ENCODE peak calls at places on chromosomes 11 and 22, in seven cellular contexts. R is pancreas, G is neural progenitor cell, K is heart right ventricle, D is A673, L is upper lobe of right lung, W is psoas muscle. M is an unnamed sample.

GRCh38 chr11:93888026-93888425 is 37.6 kb upstream of the VSTM5 start:
- DNase-seq in R (no peak), G (no peak), K (no peak), D (no peak), L (no peak), W (no peak), M (no peak)

GRCh38 chr11:116691779-116692178 is 81.0 kb downstream of the BUD13 start:
- DNase-seq in R (peak), G (peak), K (peak), D (peak), L (no peak), W (peak), M (peak)

GRCh38 chr11:36602143-36602542 is 4.1 kb upstream of the RAG2 start:
- DNase-seq in R (no peak), G (no peak), K (no peak), D (no peak), L (no peak), W (no peak), M (no peak)

GRCh38 chr11:19873730-19874129 is 161.1 kb downstream of the NAV2 start:
- DNase-seq in R (no peak), G (peak), K (no peak), D (no peak), L (no peak), W (no peak), M (no peak)

GRCh38 chr22:20239063-20239950 is 28.8 kb downstream of the RTN4R start:
- DNase-seq in R (no peak), G (no peak), K (peak), D (peak), L (no peak), W (peak), M (no peak)

GRCh38 chr11:5880329-5880728 is at the start of gene OR52E4:
- DNase-seq in R (no peak), G (no peak), K (no peak), D (no peak), L (no peak), W (no peak), M (no peak)

GRCh38 chr11:45809456-45810395 is 4.8 kb downstream of the SLC35C1 start:
- DNase-seq in R (no peak), G (no peak), K (no peak), D (peak), L (no peak), W (no peak), M (no peak)

GRCh38 chr11:112128483-112129121 is 35.3 kb downstream of the IL18 start:
- DNase-seq in R (no peak), G (no peak), K (peak), D (peak), L (no peak), W (peak), M (peak)

GRCh38 chr11:113894421-113894996 is 10.1 kb upstream of the HTR3B start:
- DNase-seq in R (no peak), G (no peak), K (no peak), D (no peak), L (no peak), W (no peak), M (no peak)

GRCh38 chr22:40757071-40757470 is 62.1 kb downstream of the SLC25A17 start:
- DNase-seq in R (no peak), G (no peak), K (no peak), D (no peak), L (no peak), W (no peak), M (no peak)

GRCh38 chr22:23841292-23841691 is 2.5 kb upstream of the DERL3 start:
- DNase-seq in R (no peak), G (no peak), K (no peak), D (no peak), L (no peak), W (no peak), M (no peak)

GRCh38 chr22:45164217-45165123 is 745 bp downstream of the NUP50 start:
- DNase-seq in R (peak), G (peak), K (peak), D (peak), L (peak), W (peak), M (no peak)

GRCh38 chr11:69493931-69494821 is 12.7 kb downstream of the LINC01488 start:
- DNase-seq in R (no peak), G (no peak), K (no peak), D (no peak), L (no peak), W (peak), M (no peak)

GRCh38 chr22:41752011-41752975 is 48.2 kb upstream of the CCDC134 start:
- DNase-seq in R (no peak), G (no peak), K (no peak), D (no peak), L (no peak), W (no peak), M (no peak)

GRCh38 chr11:70482529-70482917 is 84.2 kb downstream of the CTTN start:
- DNase-seq in R (no peak), G (no peak), K (peak), D (no peak), L (no peak), W (peak), M (no peak)

GRCh38 chr11:133157180-133157579 is 375.1 kb downstream of the OPCML start:
- DNase-seq in R (no peak), G (peak), K (peak), D (no peak), L (no peak), W (no peak), M (no peak)

GRCh38 chr11:113906038-113906437 is 1.4 kb downstream of the HTR3B start:
- DNase-seq in R (peak), G (peak), K (no peak), D (peak), L (no peak), W (no peak), M (peak)

GRCh38 chr22:24953294-24954113 is 988 bp downstream of the KIAA1671 start:
- DNase-seq in R (peak), G (peak), K (peak), D (no peak), L (peak), W (peak), M (no peak)

DNA sequence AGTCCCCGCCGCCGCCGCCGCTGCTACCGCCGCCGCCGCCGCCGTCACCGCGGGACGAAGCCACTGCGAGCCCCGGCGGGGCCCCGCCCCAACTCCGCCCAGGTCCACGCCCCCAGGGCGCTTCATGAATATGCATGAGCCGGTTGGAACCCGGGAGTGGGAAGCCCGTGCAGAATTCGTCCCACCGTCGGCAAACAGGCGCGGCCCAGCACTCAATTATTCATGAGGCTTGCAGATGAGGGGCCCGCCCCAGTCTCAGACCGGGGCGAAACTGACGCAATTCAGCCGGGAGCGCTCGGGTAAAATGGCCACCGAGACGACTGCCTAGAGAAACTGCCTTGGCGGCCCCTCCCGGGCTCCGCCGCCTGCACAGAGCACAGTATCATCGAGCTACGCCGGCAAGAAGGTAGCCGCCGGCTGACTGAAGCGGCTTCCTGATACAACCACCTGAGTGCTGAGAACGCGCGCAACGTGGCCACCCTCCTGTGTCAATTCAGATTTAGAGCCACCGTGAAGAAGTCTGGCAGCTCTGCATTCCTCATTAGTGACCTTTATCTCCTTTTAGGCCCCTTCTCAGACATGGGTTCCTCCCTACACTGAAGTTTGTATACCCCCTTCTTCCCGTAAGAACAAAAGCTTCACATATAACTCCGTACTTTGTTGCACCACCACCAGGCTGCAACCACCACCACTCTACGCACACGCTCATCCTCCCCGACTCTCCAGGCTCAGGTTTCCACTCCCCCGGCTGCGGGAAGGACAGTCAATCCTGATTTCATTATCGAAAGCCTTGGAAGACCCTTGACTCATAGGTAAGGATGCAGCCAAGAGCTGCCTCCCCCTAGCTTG is at the start of gene TNKS1BP1:
- DNase-seq in R (peak), G (peak), K (peak), D (peak), L (peak), W (peak), M (peak)
- TF ChIP-seq CTCF in R (no peak), G (no peak), K (no peak), D (no peak), L (no peak), W (no peak), M (no peak)

GRCh38 chr22:37045958-37046357 is 5.6 kb upstream of the KCTD17 start:
- DNase-seq in R (no peak), G (peak), K (no peak), D (peak), L (no peak), W (no peak), M (no peak)
- TF ChIP-seq CTCF in R (no peak), G (peak), K (peak), D (peak), L (peak), W (no peak), M (no peak)

GRCh38 chr11:47980093-47980906 is at the start of gene PTPRJ:
- DNase-seq in R (peak), G (peak), K (peak), D (peak), L (peak), W (peak), M (peak)

GRCh38 chr11:47979378-47980092 is 824 bp upstream of the PTPRJ start:
- DNase-seq in R (no peak), G (no peak), K (no peak), D (no peak), L (no peak), W (no peak), M (no peak)

GRCh38 chr11:47983464-47984397 is 3.4 kb downstream of the PTPRJ start:
- DNase-seq in R (no peak), G (no peak), K (no peak), D (no peak), L (no peak), W (no peak), M (no peak)

GRCh38 chr11:47981667-47982404 is 1.5 kb downstream of the PTPRJ start:
- DNase-seq in R (no peak), G (no peak), K (peak), D (no peak), L (no peak), W (peak), M (no peak)

GRCh38 chr11:47980907-47981621 is 705 bp downstream of the PTPRJ start:
- DNase-seq in R (peak), G (peak), K (peak), D (peak), L (peak), W (peak), M (no peak)
- TF ChIP-seq CTCF in R (no peak), G (peak), K (peak), D (peak), L (peak), W (peak), M (peak)

DNA sequence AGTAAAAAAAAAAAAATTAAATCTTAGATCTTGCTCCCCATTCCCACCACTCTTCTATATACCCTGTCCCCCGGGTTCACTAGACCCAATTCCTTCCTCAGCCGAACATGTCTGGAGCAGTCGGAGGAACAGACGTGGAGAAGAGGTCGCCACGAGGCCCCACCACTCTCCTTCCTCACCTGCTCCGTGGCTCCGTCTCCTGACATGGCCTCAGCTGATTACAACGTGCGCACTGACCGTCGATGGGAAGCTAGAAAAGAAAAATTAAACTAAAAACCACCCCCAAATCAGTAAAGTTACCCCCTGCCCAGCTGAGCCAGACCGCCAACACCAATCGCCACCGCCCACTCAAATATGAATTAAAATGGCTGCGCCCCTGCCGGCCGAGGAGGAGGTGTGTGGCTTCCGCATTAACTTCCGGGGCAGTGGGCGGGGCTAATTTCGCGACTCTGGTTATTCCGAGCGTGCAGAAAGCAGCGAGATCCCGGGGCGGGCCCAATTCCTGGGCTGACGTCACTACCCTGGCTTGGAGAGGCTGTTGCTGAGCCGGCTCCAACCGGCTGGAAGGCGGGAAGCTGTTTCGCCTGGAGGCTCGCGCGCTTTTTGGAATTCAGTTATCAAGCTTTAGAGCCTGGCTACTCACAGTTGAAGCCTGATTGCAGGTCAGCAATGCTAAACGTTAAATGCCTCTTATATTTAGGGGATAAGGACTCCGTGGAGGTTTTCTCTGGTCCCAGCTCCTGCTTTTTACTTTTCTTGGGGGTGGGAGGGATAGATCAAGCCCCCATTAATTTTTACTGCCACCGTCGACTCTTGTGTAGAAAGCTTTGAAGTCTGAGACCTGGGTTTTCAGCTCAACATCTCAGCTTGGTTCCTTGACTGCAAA is at the start of gene CSTF3:
- DNase-seq in R (peak), G (peak), K (peak), D (peak), L (peak), W (peak), M (peak)
- TF ChIP-seq CTCF in R (peak), G (peak), K (peak), D (peak), L (peak), W (peak), M (peak)

GRCh38 chr11:62610403-62610802 is 2.2 kb downstream of the EML3 start:
- DNase-seq in R (no peak), G (no peak), K (no peak), D (no peak), L (no peak), W (no peak), M (no peak)

GRCh38 chr11:62612366-62613274 is at the start of the genes EML3 and ROM1:
- DNase-seq in R (peak), G (peak), K (peak), D (peak), L (peak), W (peak), M (peak)

GRCh38 chr11:62610814-62611704 is 1.5 kb downstream of the EML3 start:
- DNase-seq in R (no peak), G (no peak), K (no peak), D (no peak), L (no peak), W (no peak), M (no peak)

GRCh38 chr11:62613275-62613864 is 313 bp downstream of the ROM1 start:
- DNase-seq in R (peak), G (no peak), K (no peak), D (no peak), L (no peak), W (no peak), M (no peak)

GRCh38 chr11:62611705-62612365 is 740 bp downstream of the EML3 start:
- DNase-seq in R (peak), G (peak), K (peak), D (peak), L (peak), W (peak), M (no peak)
- TF ChIP-seq CTCF in R (no peak), G (no peak), K (no peak), D (no peak), L (peak), W (no peak), M (no peak)

GRCh38 chr22:22746061-22746962 is 101.9 kb downstream of the GGTLC2 start:
- DNase-seq in R (no peak), G (no peak), K (no peak), D (no peak), L (no peak), W (no peak), M (no peak)

GRCh38 chr22:22744412-22745224 is 100.2 kb downstream of the GGTLC2 start:
- DNase-seq in R (no peak), G (no peak), K (no peak), D (no peak), L (no peak), W (no peak), M (no peak)

GRCh38 chr22:22746963-22747933 is 102.8 kb downstream of the GGTLC2 start:
- DNase-seq in R (no peak), G (no peak), K (no peak), D (no peak), L (no peak), W (no peak), M (no peak)

GRCh38 chr22:22743128-22743760 is 98.8 kb downstream of the GGTLC2 start:
- DNase-seq in R (no peak), G (no peak), K (no peak), D (no peak), L (no peak), W (no peak), M (no peak)

GRCh38 chr22:22745225-22746060 is 101.0 kb downstream of the GGTLC2 start:
- DNase-seq in R (peak), G (peak), K (no peak), D (peak), L (no peak), W (no peak), M (peak)
- TF ChIP-seq CTCF in R (no peak), G (peak), K (peak), D (peak), L (peak), W (peak), M (no peak)

M was measured in prostate gland.